ENCODE peak calls at places on chromosomes 3 and 15, in ten cellular contexts. C, S, A, J, Y, N, R, Q, I and F are unnamed samples.

GRCh38 chr15:41838400-41838897 is at the start of gene PLA2G4B:
- DNase-seq in C (no peak), Q (no peak), R (no peak), J (no peak), I (no peak), N (no peak), A (peak), Y (no peak), S (no peak), F (no peak)

GRCh38 chr3:68817243-68817642 is 115.1 kb downstream of the TAFA4 start:
- DNase-seq in Y (no peak), J (no peak), C (no peak), I (no peak), S (no peak), R (no peak), N (no peak), A (no peak), Q (no peak), F (no peak)

GRCh38 chr3:31461441-31461840 is 71.3 kb upstream of the STT3B start:
- DNase-seq in J (no peak), S (no peak), N (no peak), Y (no peak), A (no peak), Q (no peak), C (no peak), I (no peak), R (no peak), F (no peak)

GRCh38 chr3:70849911-70850699 is 537.7 kb upstream of the MDFIC2 start:
- DNase-seq in Q (no peak), Y (peak), J (peak), R (no peak), A (peak), S (no peak), C (no peak), I (no peak), N (peak), F (peak)

GRCh38 chr3:157865449-157865862 is 240.8 kb downstream of the SHOX2 start:
- DNase-seq in J (no peak), N (peak), Y (no peak), R (peak), I (peak), C (no peak), A (no peak), Q (peak), S (peak), F (peak)

GRCh38 chr15:92104069-92104468 is 250.6 kb downstream of the SLCO3A1 start:
- DNase-seq in I (no peak), A (no peak), C (no peak), N (no peak), Q (no peak), S (no peak), Y (no peak), J (no peak), R (no peak), F (no peak)

GRCh38 chr3:105958237-105959000 is 89.6 kb upstream of the CBLB start:
- DNase-seq in A (peak), J (no peak), S (no peak), R (no peak), N (no peak), Q (no peak), Y (no peak), I (no peak), C (no peak), F (no peak)

GRCh38 chr3:127512256-127512655 is 78.3 kb downstream of the TPRA1 start:
- DNase-seq in A (no peak), C (no peak), Y (no peak), R (no peak), Q (no peak), S (no peak), N (no peak), I (no peak), J (no peak), F (no peak)

GRCh38 chr3:42270561-42270960 is 4.6 kb upstream of the CCK start:
- DNase-seq in S (no peak), C (no peak), N (no peak), R (no peak), I (no peak), Q (no peak), Y (no peak), A (no peak), J (no peak), F (no peak)

GRCh38 chr3:85360742-85361387 is 402.1 kb downstream of the CADM2 start:
- DNase-seq in J (peak), R (peak), N (peak), S (no peak), Y (peak), A (peak), C (peak), I (peak), Q (no peak), F (no peak)

GRCh38 chr3:115325539-115325938 is 178.5 kb upstream of the ZBTB20 start:
- DNase-seq in I (peak), R (peak), S (peak), J (peak), N (peak), A (no peak), Q (no peak), Y (peak), C (no peak), F (peak)

GRCh38 chr3:8152826-8153418 is 348.7 kb upstream of the LMCD1 start:
- DNase-seq in Q (no peak), Y (no peak), R (peak), N (no peak), S (no peak), I (no peak), J (no peak), A (no peak), C (no peak), F (no peak)

GRCh38 chr15:79168922-79169322 is 78.3 kb upstream of the RASGRF1 start:
- DNase-seq in C (peak), A (peak), I (peak), N (peak), S (peak), Q (no peak), Y (peak), J (peak), R (peak), F (peak)

GRCh38 chr3:98556164-98557130 is 24.7 kb downstream of the GPR15 start:
- DNase-seq in I (no peak), C (no peak), A (no peak), J (peak), R (no peak), S (no peak), Y (no peak), Q (peak), N (no peak), F (no peak)

GRCh38 chr15:90743407-90743806 is 26.3 kb downstream of the BLM start:
- DNase-seq in C (no peak), Y (no peak), R (no peak), N (no peak), J (no peak), I (no peak), A (no peak), S (no peak), Q (no peak), F (no peak)

GRCh38 chr3:146241523-146242240 is 9.2 kb downstream of the PLSCR4 start:
- DNase-seq in S (no peak), J (peak), N (peak), A (no peak), I (no peak), C (no peak), Y (peak), R (no peak), Q (no peak), F (peak)

GRCh38 chr3:114566162-114566755 is 272.4 kb downstream of the TIGIT start:
- DNase-seq in R (no peak), I (no peak), N (no peak), Q (no peak), Y (no peak), J (no peak), A (no peak), S (no peak), C (no peak), F (no peak)

GRCh38 chr3:100097919-100098896 is 16.1 kb downstream of the FILIP1L start:
- DNase-seq in J (no peak), R (no peak), S (peak), N (no peak), A (peak), Q (no peak), Y (peak), I (no peak), C (no peak), F (peak)

GRCh38 chr15:65076486-65077290 is at the start of gene KBTBD13:
- DNase-seq in R (peak), N (no peak), J (no peak), C (no peak), A (no peak), Q (no peak), Y (no peak), S (peak), I (no peak), F (peak)

GRCh38 chr15:101602801-101603200 is 49.4 kb downstream of the TM2D3 start:
- DNase-seq in A (no peak), R (no peak), C (no peak), Q (no peak), J (no peak), I (no peak), S (no peak), N (no peak), Y (no peak), F (no peak)

GRCh38 chr15:87576486-87577176 is 679.9 kb downstream of the NTRK3 start:
- DNase-seq in Q (no peak), Y (no peak), J (no peak), R (peak), S (no peak), N (no peak), A (no peak), C (no peak), I (no peak), F (no peak)

GRCh38 chr3:187027531-187027936 is 97.2 kb downstream of the ST6GAL1 start:
- DNase-seq in Y (no peak), Q (peak), C (no peak), R (no peak), N (no peak), S (no peak), A (no peak), I (no peak), J (no peak), F (no peak)

GRCh38 chr3:104909188-104909587 is 457.5 kb upstream of the ALCAM start:
- DNase-seq in I (no peak), A (peak), R (no peak), J (peak), S (no peak), N (peak), Q (no peak), Y (peak), C (no peak), F (no peak)

GRCh38 chr3:118559286-118559685 is 475.4 kb downstream of the IGSF11 start:
- DNase-seq in S (no peak), Y (no peak), J (no peak), R (no peak), A (no peak), C (no peak), N (no peak), I (no peak), Q (no peak), F (no peak)

GRCh38 chr15:66046751-66047150 is 177.5 kb downstream of the RAB11A start:
- DNase-seq in C (no peak), S (no peak), J (no peak), Y (no peak), A (no peak), I (no peak), Q (no peak), R (no peak), N (no peak), F (no peak)

GRCh38 chr15:37014137-37014536 is 86.2 kb downstream of the MEIS2 start:
- DNase-seq in A (no peak), I (no peak), R (no peak), C (no peak), S (no peak), Q (no peak), J (peak), Y (peak), N (peak), F (no peak)

GRCh38 chr3:128971421-128971820 is 22.5 kb downstream of the CFAP92 start:
- DNase-seq in N (peak), C (no peak), J (peak), A (no peak), Q (no peak), I (no peak), R (no peak), Y (peak), S (peak), F (peak)

GRCh38 chr3:101836907-101837598 is 12.3 kb upstream of the NFKBIZ start:
- DNase-seq in N (peak), I (no peak), J (peak), R (no peak), S (no peak), C (no peak), Q (no peak), Y (peak), A (no peak), F (no peak)

GRCh38 chr3:186099178-186099577 is 9.7 kb downstream of the ETV5 start:
- DNase-seq in Y (peak), J (peak), Q (no peak), S (peak), A (peak), N (peak), R (no peak), I (no peak), C (no peak), F (peak)

GRCh38 chr3:162329514-162329913 is 832.9 kb downstream of the OTOL1 start:
- DNase-seq in Y (no peak), R (no peak), I (no peak), Q (no peak), A (no peak), J (no peak), C (no peak), N (no peak), S (no peak), F (no peak)

GRCh38 chr15:40955930-40956542 is 2.8 kb downstream of the CHAC1 start:
- DNase-seq in J (no peak), A (no peak), Q (no peak), Y (no peak), C (no peak), S (peak), R (no peak), I (no peak), N (no peak), F (no peak)

GRCh38 chr3:111848778-111849177 is 10.3 kb upstream of the PHLDB2 start:
- DNase-seq in A (no peak), Y (no peak), S (no peak), J (no peak), R (no peak), I (no peak), Q (no peak), C (no peak), N (no peak), F (no peak)
- H3K4me3 ChIP-seq in A (no peak), Y (no peak), S (no peak), J (no peak), R (no peak), I (no peak), Q (no peak), C (no peak), N (no peak), F (no peak)

GRCh38 chr15:76151599-76151974 is 91.8 kb downstream of the TMEM266 start:
- DNase-seq in J (no peak), I (no peak), Y (no peak), N (no peak), C (no peak), R (peak), Q (no peak), S (no peak), A (no peak), F (no peak)
- H3K4me3 ChIP-seq in J (no peak), I (no peak), Y (no peak), N (no peak), C (no peak), R (no peak), Q (no peak), S (no peak), A (no peak), F (no peak)

GRCh38 chr3:150076443-150076842 is 105.7 kb upstream of the PFN2 start:
- DNase-seq in N (no peak), A (no peak), I (no peak), R (no peak), Y (no peak), Q (no peak), C (no peak), S (no peak), J (no peak), F (no peak)
- H3K4me3 ChIP-seq in N (no peak), A (no peak), I (no peak), R (no peak), Y (no peak), Q (no peak), C (no peak), S (no peak), J (no peak), F (no peak)

GRCh38 chr3:43760951-43761350 is 70.2 kb downstream of the ABHD5 start:
- DNase-seq in C (no peak), Y (no peak), I (no peak), J (no peak), N (no peak), R (no peak), S (no peak), A (no peak), Q (no peak), F (no peak)

GRCh38 chr3:43757613-43758012 is 66.9 kb downstream of the ABHD5 start:
- DNase-seq in C (no peak), I (no peak), Y (no peak), S (no peak), A (no peak), N (no peak), R (no peak), J (no peak), Q (no peak), F (no peak)

GRCh38 chr3:43762486-43762885 is 71.7 kb downstream of the ABHD5 start:
- DNase-seq in R (no peak), C (no peak), Q (no peak), Y (no peak), I (no peak), J (no peak), A (no peak), N (no peak), S (no peak), F (no peak)

GRCh38 chr3:43758826-43759225 is 68.1 kb downstream of the ABHD5 start:
- DNase-seq in I (no peak), N (no peak), S (no peak), R (no peak), C (no peak), J (no peak), Q (no peak), Y (no peak), A (peak), F (no peak)

DNA sequence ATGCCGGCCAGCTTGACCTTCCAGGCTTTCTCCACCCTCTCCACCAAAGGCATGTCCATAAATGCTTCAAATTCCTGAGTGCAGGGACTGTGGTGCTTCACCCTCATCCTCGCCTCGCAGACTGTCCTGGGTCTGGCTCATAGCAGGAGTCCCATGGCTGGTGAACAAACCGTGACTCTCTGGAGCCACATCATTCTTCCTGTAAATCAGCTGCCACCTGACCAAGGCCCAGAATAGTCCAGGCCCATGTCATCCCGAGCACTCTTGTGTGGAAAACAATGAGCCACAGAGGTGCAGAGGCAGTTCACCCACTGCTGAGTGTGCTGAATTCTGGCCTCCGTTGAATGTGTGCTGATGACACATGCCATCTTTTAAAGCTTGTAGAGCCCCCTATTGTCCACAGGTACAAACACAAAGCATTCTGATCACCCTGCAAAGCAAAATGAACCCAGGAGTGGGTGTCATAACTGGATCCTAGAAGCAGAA is 68.6 kb downstream of the ABHD5 start:
- DNase-seq in S (peak), N (peak), A (peak), C (no peak), Q (no peak), J (peak), Y (peak), I (no peak), R (no peak), F (peak)
- H3K4me3 ChIP-seq in S (no peak), N (no peak), A (no peak), C (no peak), Q (no peak), J (no peak), Y (no peak), I (no peak), R (no peak), F (no peak)